ENCODE peak calls at places on chromosomes 11 and 22, in five cellular contexts. G is DMS153; B is NCI-H1694; J is hypothalamus; F is activated CD8-positive, alpha-beta memory T cell treated with anti-CD3 and anti-CD28 coated beads for 4 hours. W is an unnamed sample.

GRCh38 chr22:28931844-28932561 is 48.6 kb downstream of the ZNRF3 start:
- DNase-seq in B (no peak), J (no peak), F (no peak), G (no peak), W (no peak)

GRCh38 chr11:3165152-3165705 is at the start of gene OSBPL5:
- DNase-seq in G (no peak), J (no peak), F (no peak), B (no peak), W (peak; percentile 77)

GRCh38 chr22:22449819-22450218 is 58.7 kb downstream of the ZNF280B start:
- DNase-seq in G (no peak), J (no peak), B (no peak), F (no peak), W (no peak)

GRCh38 chr11:128579790-128580504 is 7.4 kb downstream of the ETS1 start:
- DNase-seq in J (no peak), G (no peak), B (no peak), F (no peak), W (no peak)

GRCh38 chr11:1437500-1437899 is 47.8 kb downstream of the BRSK2 start:
- DNase-seq in G (no peak), J (no peak), B (no peak), F (no peak), W (no peak)

GRCh38 chr11:10405858-10406592 is 49.0 kb upstream of the AMPD3 start:
- DNase-seq in F (peak; percentile 6), J (peak; percentile 25), G (peak; percentile 77), B (peak; percentile 91), W (peak; percentile 78)

GRCh38 chr22:42296381-42296853 is 26.0 kb upstream of the TCF20 start:
- DNase-seq in F (no peak), J (peak; percentile 62), B (peak; percentile 85), G (peak; percentile 63), W (no peak)

GRCh38 chr11:36500315-36500721 is 9.8 kb downstream of the TRAF6 start:
- DNase-seq in B (no peak), F (no peak), J (no peak), G (no peak), W (no peak)

GRCh38 chr11:5384335-5384734 is 723 bp downstream of the OR51M1 start:
- DNase-seq in F (no peak), B (no peak), G (no peak), J (no peak), W (no peak)

GRCh38 chr22:36797988-36798670 is 18.7 kb downstream of the PVALB start:
- DNase-seq in B (no peak), F (no peak), J (no peak), G (peak; percentile 32), W (no peak)

GRCh38 chr11:3950996-3951662 is 95.7 kb downstream of the STIM1 start:
- DNase-seq in J (no peak), G (no peak), B (no peak), F (no peak), W (no peak)

GRCh38 chr22:49500076-49500460 is 327.6 kb downstream of the BRD1 start:
- DNase-seq in B (no peak), J (no peak), G (no peak), F (no peak), W (no peak)

GRCh38 chr11:32060063-32060462 is 30.8 kb upstream of the RCN1 start:
- DNase-seq in J (no peak), G (no peak), B (no peak), F (no peak), W (no peak)

GRCh38 chr11:132402056-132402684 is 1031.8 kb downstream of the NTM start:
- DNase-seq in J (no peak), F (no peak), B (peak; percentile 46), G (peak; percentile 92), W (no peak)